ENCODE peak calls at places on chromosomes 7 and 10, in ten cellular contexts. T is A172; U is WERI-Rb-1; B is hippocampal formation; P is activated naive CD8-positive, alpha-beta T cell treated with anti-CD3 and anti-CD28 coated beads, Interleukin-2, amount 50 U/mL, for 24 hours; S is fibroblast of pulmonary artery; X is AG04449; Z is psoas muscle; D is BJ; C is stimulated activated CD4-positive, alpha-beta T cell treated with anti-CD3 and anti-CD28 coated beads, Interleukin-2, amount 100 ng/mL, for 4 hours. L is an unnamed sample.

GRCh38 chr10:131311661-131312260 is at the start of gene TCERG1L:
- DNase-seq in T (no peak), U (peak), B (no peak), P (no peak), S (no peak), X (no peak), Z (no peak), D (no peak), C (peak), L (no peak)

GRCh38 chr7:141462958-141463357 is 88.3 kb upstream of the AGK start:
- DNase-seq in T (no peak), U (no peak), B (peak), P (no peak), S (no peak), X (no peak), Z (no peak), D (no peak), C (no peak), L (no peak)

GRCh38 chr10:130804778-130805634 is 506.5 kb downstream of the TCERG1L start:
- DNase-seq in T (no peak), U (no peak), B (no peak), P (no peak), S (no peak), X (no peak), Z (no peak), D (no peak), C (no peak), L (no peak)

GRCh38 chr10:69452676-69453415 is 1.6 kb downstream of the TSPAN15 start:
- DNase-seq in T (no peak), U (no peak), B (no peak), P (no peak), S (no peak), X (no peak), Z (no peak), D (no peak), C (no peak), L (no peak)

GRCh38 chr10:68208424-68209042 is 23.4 kb downstream of the ATOH7 start:
- DNase-seq in T (peak), U (peak), B (peak), P (peak), S (peak), X (no peak), Z (no peak), D (no peak), C (no peak), L (peak)

GRCh38 chr10:77643795-77644468 is 6.3 kb upstream of the KCNMA1 start:
- DNase-seq in T (peak), U (peak), B (no peak), P (peak), S (peak), X (no peak), Z (no peak), D (no peak), C (no peak), L (no peak)

GRCh38 chr7:43799605-43800004 is 41.1 kb downstream of the BLVRA start:
- DNase-seq in T (no peak), U (no peak), B (no peak), P (no peak), S (peak), X (no peak), Z (no peak), D (no peak), C (no peak), L (no peak)

GRCh38 chr10:98778277-98778759 is 331.6 kb upstream of the HPS1 start:
- DNase-seq in T (no peak), U (no peak), B (no peak), P (no peak), S (no peak), X (no peak), Z (no peak), D (no peak), C (no peak), L (no peak)

GRCh38 chr7:20026762-20027161 is 190.4 kb downstream of the MACC1 start:
- DNase-seq in T (no peak), U (no peak), B (no peak), P (no peak), S (no peak), X (no peak), Z (no peak), D (no peak), C (no peak), L (no peak)

GRCh38 chr10:124532106-124532641 is 70.6 kb downstream of the LHPP start:
- DNase-seq in T (peak), U (peak), B (no peak), P (no peak), S (peak), X (no peak), Z (peak), D (no peak), C (no peak), L (no peak)

GRCh38 chr10:15744217-15744865 is 24.6 kb upstream of the ITGA8 start:
- DNase-seq in T (peak), U (peak), B (no peak), P (peak), S (peak), X (no peak), Z (no peak), D (no peak), C (peak), L (no peak)